ENCODE peak calls at places on chromosomes 1 and 21, in nine cellular contexts. Y is Panc1, C is fibroblast of lung, D is fibroblast of pulmonary artery, Q is GM23338, U is BE2C, F is activated B cell treated with CpG ODN at 0.5 μM for 24 hours, T is endothelial cell, B is pancreas. G is an unnamed sample.

GRCh38 chr1:244272471-244273261 is 179.0 kb downstream of the ADSS2 start:
- DNase-seq in Y (peak; percentile 89), T (peak; percentile 75), C (peak; percentile 79), D (peak; percentile 96), F (peak; percentile 50), B (peak; percentile 41), Q (peak; percentile 86), U (peak; percentile 65), G (peak; percentile 85)

GRCh38 chr21:41481191-41481590 is 26.8 kb downstream of the TMPRSS2 start:
- DNase-seq in D (peak; percentile 7), C (peak; percentile 83), B (no peak), T (no peak), Y (no peak), F (no peak), Q (no peak), U (no peak), G (peak; percentile 60)

GRCh38 chr1:41915786-41916571 is 2.7 kb downstream of the HIVEP3 start:
- DNase-seq in Y (no peak), T (no peak), U (no peak), Q (no peak), D (no peak), B (no peak), C (no peak), F (no peak), G (no peak)

GRCh38 chr1:92085727-92086126 is 5.6 kb downstream of the BTBD8 start:
- DNase-seq in F (no peak), Q (peak; percentile 30), U (no peak), Y (no peak), D (peak; percentile 8), B (no peak), T (no peak), C (no peak), G (no peak)

GRCh38 chr1:35575401-35575958 is 2.4 kb downstream of the TFAP2E start:
- DNase-seq in D (no peak), Y (no peak), B (no peak), C (no peak), Q (no peak), F (no peak), U (no peak), T (no peak), G (no peak)

GRCh38 chr1:116724765-116725375 is 29.4 kb upstream of the CD2 start:
- DNase-seq in D (peak; percentile 77), C (peak; percentile 47), U (peak; percentile 73), F (no peak), B (peak; percentile 43), Q (peak; percentile 84), Y (peak; percentile 22), T (peak; percentile 64), G (peak; percentile 59)

GRCh38 chr1:3184666-3185065 is 115.7 kb downstream of the PRDM16 start:
- DNase-seq in T (no peak), D (no peak), C (no peak), U (no peak), B (no peak), Y (no peak), Q (no peak), F (no peak), G (no peak)

GRCh38 chr1:26021647-26022403 is at the start of gene EXTL1:
- DNase-seq in Q (peak; percentile 94), T (peak; percentile 57), U (peak; percentile 73), B (no peak), F (no peak), Y (no peak), C (peak; percentile 76), D (no peak), G (no peak)

GRCh38 chr1:168084396-168085231 is 52.1 kb downstream of the GPR161 start:
- DNase-seq in C (peak; percentile 12), B (peak; percentile 45), U (peak; percentile 72), T (peak; percentile 77), Q (peak; percentile 88), F (peak; percentile 47), Y (peak; percentile 10), D (peak; percentile 72), G (peak; percentile 43)

GRCh38 chr1:15684042-15684461 is at the start of gene PLEKHM2:
- DNase-seq in D (peak; percentile 35), Q (peak; percentile 57), Y (no peak), B (peak; percentile 31), U (peak; percentile 52), T (peak; percentile 54), F (peak; percentile 57), C (peak; percentile 40), G (peak; percentile 53)

GRCh38 chr1:93807301-93807930 is 71.6 kb downstream of the DNTTIP2 start:
- DNase-seq in T (no peak), Y (no peak), U (no peak), B (no peak), F (no peak), D (peak; percentile 70), Q (no peak), C (peak; percentile 78), G (no peak)

GRCh38 chr1:80509965-80510522 is 1290.7 kb upstream of the ADGRL2 start:
- DNase-seq in F (no peak), D (no peak), U (no peak), Q (peak; percentile 87), C (no peak), B (no peak), T (no peak), Y (no peak), G (no peak)

GRCh38 chr1:202046227-202046626 is 35.8 kb downstream of the ELF3 start:
- DNase-seq in Q (no peak), F (no peak), U (no peak), Y (no peak), C (no peak), T (no peak), D (no peak), B (peak; percentile 98), G (no peak)

GRCh38 chr1:235917267-235917811 is 50.6 kb upstream of the LYST start:
- DNase-seq in D (peak; percentile 99), U (peak; percentile 74), B (peak; percentile 11), F (no peak), T (no peak), Q (no peak), Y (peak; percentile 99), C (peak; percentile 99), G (peak; percentile 99)

GRCh38 chr1:185567006-185567405 is 167.2 kb upstream of the HMCN1 start:
- DNase-seq in F (no peak), C (peak; percentile 63), U (no peak), Q (no peak), B (no peak), D (peak; percentile 89), T (no peak), Y (no peak), G (peak; percentile 82)

GRCh38 chr1:185567438-185567837 is 166.8 kb upstream of the HMCN1 start:
- DNase-seq in B (no peak), Q (no peak), T (no peak), Y (no peak), C (no peak), D (no peak), U (no peak), F (no peak), G (no peak)

GRCh38 chr1:185574139-185574835 is 159.9 kb upstream of the HMCN1 start:
- DNase-seq in Q (no peak), B (no peak), Y (no peak), U (no peak), F (no peak), T (no peak), C (peak; percentile 60), D (no peak), G (peak; percentile 35)

GRCh38 chr1:185568155-185569123 is 165.8 kb upstream of the HMCN1 start:
- DNase-seq in Y (no peak), T (no peak), F (no peak), D (no peak), U (no peak), Q (no peak), B (no peak), C (no peak), G (no peak)

GRCh38 chr1:185570962-185571361 is 163.2 kb upstream of the HMCN1 start:
- DNase-seq in D (no peak), U (no peak), Q (no peak), F (no peak), Y (no peak), C (peak; percentile 34), T (no peak), B (no peak), G (no peak)
- TF ChIP-seq CTCF in D (no peak), U (no peak), Q (no peak), F (no peak), Y (no peak), C (no peak), T (no peak), B (no peak), G (no peak)

DNA sequence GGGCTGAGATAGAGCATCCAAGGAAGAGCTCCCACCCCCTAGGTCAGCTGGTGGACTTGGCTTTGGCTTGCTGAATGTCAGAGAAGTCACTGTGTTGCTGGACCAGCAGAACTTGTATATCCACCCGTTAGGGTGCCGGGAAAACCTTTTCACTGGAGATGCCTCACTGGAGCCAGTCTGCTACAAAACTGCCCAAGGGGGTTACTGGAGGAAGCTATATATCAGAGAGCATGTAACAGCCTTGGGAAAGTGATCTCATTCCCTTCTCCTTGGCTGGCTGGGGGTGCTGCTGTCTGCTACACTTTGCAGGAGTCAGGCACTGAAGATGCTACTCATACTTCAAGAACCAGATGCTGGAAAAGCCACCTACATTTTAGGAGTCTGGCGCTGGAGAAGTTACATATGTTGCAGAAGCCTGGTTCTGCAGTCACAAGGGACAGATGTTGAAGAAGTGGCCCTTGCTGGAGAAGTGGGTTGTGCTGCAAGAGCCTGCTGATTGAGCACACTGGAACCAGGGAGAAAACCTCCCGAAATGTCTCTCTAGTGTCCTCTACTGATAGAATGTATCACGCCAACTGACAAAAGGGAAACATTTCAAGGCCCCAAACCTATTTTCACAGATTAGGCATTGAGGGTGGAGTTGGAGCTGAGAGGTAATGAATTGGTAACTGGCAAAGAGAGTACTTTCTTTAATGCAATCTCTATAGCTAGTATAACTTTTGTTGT is 250.6 kb downstream of the SPATA17 start:
- DNase-seq in U (no peak), Q (peak; percentile 52), F (no peak), Y (no peak), C (peak; percentile 24), D (no peak), T (no peak), B (no peak), G (peak; percentile 2)
- TF ChIP-seq CTCF in U (no peak), Q (peak; percentile 38), F (no peak), Y (no peak), C (no peak), D (no peak), T (no peak), B (no peak), G (no peak)

DNA sequence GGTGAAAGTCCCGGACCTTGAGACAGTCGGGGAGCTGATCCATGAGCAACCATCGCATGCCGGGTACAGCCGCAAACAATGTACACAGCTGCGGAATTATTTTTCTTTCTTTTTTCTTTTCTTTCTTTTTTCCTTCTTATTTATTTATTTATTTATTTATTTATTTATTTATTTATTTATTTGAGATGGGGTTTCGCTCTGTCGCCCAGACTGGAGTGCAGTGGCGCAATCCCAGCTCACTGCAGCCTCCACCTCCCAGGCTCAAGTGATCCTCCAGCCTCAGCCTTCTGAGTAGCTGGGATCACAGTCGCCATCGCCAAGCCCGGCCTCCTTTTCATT is 2.6 kb upstream of the PERM1 start:
- DNase-seq in Y (no peak), B (no peak), F (no peak), Q (no peak), D (no peak), U (no peak), T (no peak), C (no peak), G (no peak)
- TF ChIP-seq CTCF in Y (no peak), B (no peak), F (no peak), Q (peak; percentile 12), D (no peak), U (no peak), T (no peak), C (no peak), G (no peak)

DNA sequence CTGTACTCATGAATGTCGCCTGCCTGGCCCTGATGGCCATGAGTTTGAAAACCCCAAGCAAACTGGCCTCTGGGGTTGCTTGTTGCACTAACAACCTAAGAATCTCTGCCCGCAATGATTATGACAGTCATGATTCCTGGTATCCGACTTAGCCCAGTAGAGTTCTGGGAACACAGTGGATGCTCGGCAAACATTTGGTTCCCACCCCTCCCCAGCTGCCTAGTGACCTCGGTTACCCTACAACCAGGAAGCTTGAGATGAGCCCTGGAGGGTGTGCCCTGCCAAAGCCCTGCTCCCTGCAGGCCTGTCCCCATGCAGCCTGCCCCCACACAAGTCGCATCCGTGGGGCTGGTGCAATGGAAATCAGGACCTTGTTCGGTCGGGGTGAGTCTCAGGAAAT is 76.0 kb upstream of the ZBTB40 start:
- DNase-seq in Y (no peak), C (no peak), U (no peak), D (no peak), B (no peak), Q (no peak), T (no peak), F (no peak), G (peak; percentile 55)
- TF ChIP-seq CTCF in Y (no peak), C (no peak), U (no peak), D (no peak), B (no peak), Q (no peak), T (no peak), F (no peak), G (no peak)

G was measured in AG10803.